ENCODE peak calls at places on chromosome 6, in five cellular contexts. A is left lung, C is neuronal stem cell, Q is GM12864, S is adrenal gland. H is an unnamed sample.
A peak's percentile ranks its signal among the peaks of the same experiment; 100 is the strongest.

GRCh38 chr6:133699986-133700385 is 188.9 kb upstream of the TCF21 start:
- DNase-seq in A (no peak), C (no peak), Q (no peak), S (no peak), H (no peak)

GRCh38 chr6:161660666-161661571 is 387.1 kb upstream of the AGPAT4 start:
- DNase-seq in A (no peak), C (no peak), Q (no peak), S (no peak), H (no peak)

GRCh38 chr6:157548635-157549467 is 167.9 kb downstream of the ZDHHC14 start:
- DNase-seq in A (no peak), C (no peak), Q (no peak), S (no peak), H (no peak)

GRCh38 chr6:49050606-49051005 is 412.4 kb downstream of the MMUT start:
- DNase-seq in A (no peak), C (no peak), Q (no peak), S (no peak), H (no peak)

GRCh38 chr6:103797738-103798137 is 1062.0 kb downstream of the HACE1 start:
- DNase-seq in A (no peak), C (no peak), Q (no peak), S (no peak), H (no peak)

GRCh38 chr6:14882394-14883073 is 363.3 kb upstream of the JARID2 start:
- DNase-seq in A (no peak), C (no peak), Q (no peak), S (no peak), H (no peak)

GRCh38 chr6:10552237-10552810 is 31.2 kb downstream of the GCNT2 start:
- DNase-seq in A (no peak), C (no peak), Q (no peak), S (no peak), H (no peak)

GRCh38 chr6:100856146-100856545 is 25.0 kb downstream of the ASCC3 start:
- DNase-seq in A (no peak), C (no peak), Q (no peak), S (no peak), H (no peak)

GRCh38 chr6:161438430-161439030 is 164.7 kb upstream of the AGPAT4 start:
- DNase-seq in A (no peak), C (no peak), Q (no peak), S (no peak), H (no peak)

GRCh38 chr6:71126506-71126905 is 162.1 kb upstream of the OGFRL1 start:
- DNase-seq in A (no peak), C (no peak), Q (no peak), S (no peak), H (no peak)
- H3K4me3 ChIP-seq in A (no peak overlapping the region), C (no peak overlapping the region), Q (no peak overlapping the region), S (no peak overlapping the region), H (no peak overlapping the region)

DNA sequence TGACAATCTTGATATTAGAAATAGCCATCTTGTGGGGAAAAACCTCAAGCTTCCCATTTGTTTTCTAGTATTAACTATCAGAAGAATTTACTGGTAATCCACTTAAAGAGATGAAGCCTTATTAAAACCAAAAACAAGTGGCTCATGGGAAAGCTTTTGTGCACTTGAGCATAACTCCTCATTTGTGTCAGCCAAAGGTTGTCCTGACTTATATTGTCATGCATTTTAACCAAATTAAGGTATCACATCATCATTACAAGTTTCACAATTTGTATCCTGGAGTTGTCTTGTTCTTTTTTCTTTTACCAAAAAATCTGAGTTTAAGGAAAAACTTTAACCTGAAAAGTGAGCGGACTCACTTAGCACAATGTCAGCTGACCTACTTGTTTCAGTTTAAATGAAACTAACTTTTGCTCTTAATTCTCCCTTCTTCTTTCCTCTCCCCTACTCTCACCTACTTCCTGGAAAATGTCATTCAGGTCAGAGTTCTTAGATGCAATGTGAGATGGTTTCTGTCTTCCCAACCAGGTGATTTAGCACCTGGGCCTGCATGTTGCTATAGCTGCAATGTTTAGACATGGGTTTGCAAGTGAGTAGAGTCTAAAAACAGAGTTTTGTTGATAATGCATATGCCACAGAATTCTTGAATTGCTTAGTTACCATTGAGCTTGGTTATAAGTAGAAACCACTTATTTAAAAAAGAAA is 82.8 kb downstream of the TNFAIP3 start:
- DNase-seq in A (no peak), C (no peak), Q (no peak), S (no peak), H (no peak)
- H3K4me3 ChIP-seq in A (no peak overlapping the region), C (no peak overlapping the region), Q (no peak overlapping the region), S (no peak overlapping the region), H (no peak overlapping the region)

GRCh38 chr6:169654590-169655391 is 47.0 kb downstream of the WDR27 start:
- DNase-seq in A (peak; percentile 70), C (no peak), Q (peak; percentile 30), S (peak; percentile 74), H (peak; percentile 68)
- H3K4me3 ChIP-seq in A (no peak overlapping the region), C (no peak overlapping the region), Q (peak overlapping the region; percentile 60), S (peak overlapping the region; percentile 39), H (peak overlapping the region; percentile 51)

GRCh38 chr6:139370047-139370706 is 4.3 kb downstream of the CITED2 start:
- DNase-seq in A (no peak), C (peak; percentile 20), Q (no peak), S (peak; percentile 21), H (no peak)
- H3K4me3 ChIP-seq in A (peak overlapping the region; percentile 88), C (no peak overlapping the region), Q (no peak overlapping the region), S (peak overlapping the region; percentile 97), H (no peak overlapping the region)

DNA sequence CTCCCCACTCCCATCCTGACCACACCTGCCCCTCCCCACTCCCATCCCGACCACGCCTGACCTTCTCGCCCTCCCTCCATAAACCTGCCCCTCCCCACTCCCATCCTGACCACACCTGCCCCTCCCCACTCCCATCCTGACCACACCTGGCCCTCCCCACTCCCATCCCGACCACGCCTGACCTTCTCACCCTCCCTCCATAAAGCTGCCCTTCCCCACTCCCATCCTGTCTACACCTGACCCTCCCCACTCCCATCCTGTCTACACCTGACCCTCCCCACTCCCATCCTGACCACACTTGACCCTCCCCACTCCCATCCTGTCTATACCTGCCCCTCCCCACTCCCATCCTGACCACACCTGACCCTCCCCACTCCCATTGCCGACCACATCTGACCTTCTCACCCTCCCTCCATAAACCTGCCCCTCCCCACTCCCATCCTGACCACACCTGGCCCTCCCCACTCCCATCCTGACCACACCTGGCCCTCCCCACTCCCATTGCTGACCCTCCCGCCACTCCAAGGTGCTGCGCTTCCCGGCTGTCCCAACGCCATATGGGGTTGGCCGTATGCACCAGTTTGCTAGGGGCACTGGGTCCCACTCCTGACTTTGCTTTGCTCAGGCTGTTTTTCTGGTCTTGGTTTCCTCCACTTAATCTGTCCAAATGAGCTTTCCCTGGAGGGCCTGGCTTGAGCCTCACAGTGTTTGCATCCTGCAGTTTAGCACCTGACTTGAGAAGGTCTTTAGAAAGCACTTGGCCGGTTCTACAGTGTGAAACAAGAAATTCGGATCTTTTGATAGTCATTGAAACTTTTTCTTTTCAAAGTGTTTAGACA is 2.9 kb downstream of the KIF25 start:
- DNase-seq in A (no peak), C (no peak), Q (no peak), S (no peak), H (no peak)
- H3K4me3 ChIP-seq in A (no peak overlapping the region), C (no peak overlapping the region), Q (no peak overlapping the region), S (no peak overlapping the region), H (no peak overlapping the region)

DNA sequence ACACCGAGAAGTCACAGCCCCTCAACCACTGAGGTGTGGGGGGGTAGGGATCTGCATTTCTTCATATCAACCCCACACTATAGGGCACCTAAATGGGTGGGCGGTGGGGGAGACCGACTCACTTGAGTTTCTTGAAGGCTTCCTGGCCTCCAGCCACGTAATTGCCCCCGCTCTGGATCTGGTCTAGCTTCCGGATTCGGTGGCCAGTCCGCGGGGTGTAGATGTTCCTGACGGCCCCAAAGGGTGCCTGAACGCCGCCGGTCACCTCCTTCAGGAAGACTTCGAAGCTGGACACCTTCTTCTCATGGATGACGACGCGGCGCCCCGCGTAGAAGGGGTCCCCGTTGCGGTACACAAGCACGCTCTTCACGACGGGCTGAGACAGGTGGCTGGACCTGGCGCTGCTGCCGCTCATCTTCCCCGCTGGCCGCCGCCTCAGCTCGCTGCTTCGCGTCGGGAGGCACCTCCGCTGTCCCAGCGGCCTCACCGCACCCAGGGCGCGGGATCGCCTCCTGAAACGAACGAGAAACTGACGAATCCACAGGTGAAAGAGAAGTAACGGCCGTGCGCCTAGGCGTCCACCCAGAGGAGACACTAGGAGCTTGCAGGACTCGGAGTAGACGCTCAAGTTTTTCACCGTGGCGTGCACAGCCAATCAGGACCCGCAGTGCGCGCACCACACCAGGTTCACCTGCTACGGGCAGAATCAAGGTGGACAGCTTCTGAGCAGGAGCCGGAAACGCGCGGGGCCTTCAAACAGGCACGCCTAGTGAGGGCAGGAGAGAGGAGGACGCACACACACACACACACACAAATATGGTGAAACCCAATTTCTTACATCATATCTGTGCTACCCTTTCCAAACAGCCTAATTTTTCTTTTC is at the start of gene DCDC2:
- DNase-seq in A (peak; percentile 93), C (no peak), Q (no peak), S (peak; percentile 32), H (no peak)
- H3K4me3 ChIP-seq in A (peak within 1 kb of the TSS; percentile 39), C (peak within 1 kb of the TSS; percentile 35), Q (peak within 1 kb of the TSS; percentile 4), S (peak within 1 kb of the TSS; percentile 7), H (no peak within 1 kb of the TSS)

GRCh38 chr6:7137335-7138106 is 29.8 kb downstream of the RREB1 start:
- DNase-seq in A (peak; percentile 83), C (no peak), Q (no peak), S (peak; percentile 57), H (peak; percentile 53)
- H3K4me3 ChIP-seq in A (no peak overlapping the region), C (no peak overlapping the region), Q (peak overlapping the region; percentile 41), S (no peak overlapping the region), H (peak overlapping the region; percentile 2)

GRCh38 chr6:165988306-165988756 is 179.3 kb downstream of the TBXT start:
- DNase-seq in A (no peak), C (no peak), Q (no peak), S (no peak), H (no peak)

GRCh38 chr6:165987483-165988305 is 180.0 kb downstream of the TBXT start:
- DNase-seq in A (no peak), C (no peak), Q (no peak), S (peak; percentile 93), H (no peak)

GRCh38 chr6:165986647-165987482 is 180.8 kb downstream of the TBXT start:
- DNase-seq in A (no peak), C (no peak), Q (no peak), S (peak; percentile 49), H (no peak)

GRCh38 chr6:165990216-165990615 is 177.4 kb downstream of the TBXT start:
- DNase-seq in A (no peak), C (no peak), Q (no peak), S (no peak), H (no peak)

GRCh38 chr6:165988757-165989456 is 178.7 kb downstream of the TBXT start:
- DNase-seq in A (no peak), C (no peak), Q (no peak), S (no peak), H (no peak)
- H3K4me3 ChIP-seq in A (no peak overlapping the region), C (peak overlapping the region; percentile 71), Q (no peak overlapping the region), S (peak overlapping the region; percentile 70), H (no peak overlapping the region)

GRCh38 chr6:130212215-130212874 is 10.4 kb downstream of the SAMD3 start:
- DNase-seq in A (no peak), C (no peak), Q (no peak), S (no peak), H (no peak)

GRCh38 chr6:130218136-130218535 is 4.6 kb downstream of the SAMD3 start:
- DNase-seq in A (no peak), C (no peak), Q (no peak), S (no peak), H (no peak)

GRCh38 chr6:130211697-130212096 is 11.1 kb downstream of the SAMD3 start:
- DNase-seq in A (no peak), C (no peak), Q (no peak), S (no peak), H (no peak)

GRCh38 chr6:130216630-130217029 is 6.1 kb downstream of the SAMD3 start:
- DNase-seq in A (no peak), C (no peak), Q (no peak), S (no peak), H (no peak)

GRCh38 chr6:130215526-130215925 is 7.2 kb downstream of the SAMD3 start:
- DNase-seq in A (no peak), C (no peak), Q (no peak), S (no peak), H (no peak)
- H3K4me3 ChIP-seq in A (no peak overlapping the region), C (no peak overlapping the region), Q (no peak overlapping the region), S (no peak overlapping the region), H (no peak overlapping the region)